ENCODE peak calls at places on chromosomes 7 and 10, in four cellular contexts. N is right lobe of liver, Z is SJSA1, T is mucosa of descending colon. D is an unnamed sample.

GRCh38 chr7:107201795-107202450 is 33.1 kb downstream of the HBP1 start:
- DNase-seq in N (no peak), Z (no peak), T (peak; percentile 55), D (no peak)

GRCh38 chr7:81819861-81820260 is 50.0 kb upstream of the HGF start:
- DNase-seq in N (no peak), Z (no peak), T (no peak), D (no peak)

GRCh38 chr7:6016653-6016966 is 7.5 kb downstream of the AIMP2 start:
- DNase-seq in N (peak; percentile 28), Z (no peak), T (no peak), D (no peak)

GRCh38 chr7:5596046-5596895 is 172.6 kb upstream of the TNRC18 start:
- DNase-seq in N (no peak), Z (peak; percentile 80), T (peak; percentile 64), D (peak; percentile 24)

GRCh38 chr10:110206988-110207804 is at the start of gene MXI1:
- DNase-seq in N (peak; percentile 83), Z (peak; percentile 46), T (peak; percentile 87), D (no peak)

GRCh38 chr10:50063100-50063499 is 4.7 kb upstream of the WASHC2A start:
- DNase-seq in N (no peak), Z (no peak), T (no peak), D (no peak)

GRCh38 chr10:71453186-71453585 is 56.5 kb downstream of the CDH23 start:
- DNase-seq in N (no peak), Z (no peak), T (no peak), D (no peak)

GRCh38 chr10:62594093-62594520 is 210.4 kb upstream of the ADO start:
- DNase-seq in N (peak; percentile 66), Z (peak; percentile 65), T (peak; percentile 77), D (peak; percentile 16)

GRCh38 chr7:56081626-56082340 is 11.0 kb downstream of the PHKG1 start:
- DNase-seq in N (no peak), Z (no peak), T (no peak), D (no peak)

GRCh38 chr7:93757421-93757820 is 133.1 kb downstream of the TFPI2 start:
- DNase-seq in N (no peak), Z (no peak), T (no peak), D (no peak)

GRCh38 chr7:22082553-22082885 is 136.8 kb upstream of the CDCA7L start:
- DNase-seq in N (no peak), Z (no peak), T (no peak), D (no peak)

GRCh38 chr7:11707606-11708193 is 124.3 kb downstream of the THSD7A start:
- DNase-seq in N (no peak), Z (peak; percentile 33), T (no peak), D (no peak)

GRCh38 chr7:95264225-95264927 is 60.0 kb downstream of the PON1 start:
- DNase-seq in N (no peak), Z (peak; percentile 5), T (no peak), D (no peak)

GRCh38 chr10:120371856-120372255 is 85.2 kb upstream of the PLPP4 start:
- DNase-seq in N (no peak), Z (no peak), T (no peak), D (no peak)

GRCh38 chr10:8211631-8212030 is 157.1 kb downstream of the GATA3 start:
- DNase-seq in N (no peak), Z (no peak), T (no peak), D (no peak)

GRCh38 chr7:5394264-5395105 is 29.1 kb downstream of the TNRC18 start:
- DNase-seq in N (no peak), Z (no peak), T (no peak), D (no peak)

GRCh38 chr10:105150486-105150885 is 509.4 kb downstream of the SORCS3 start:
- DNase-seq in N (no peak), Z (no peak), T (no peak), D (no peak)

GRCh38 chr7:99314504-99314903 is 11.2 kb upstream of the ARPC1A start:
- DNase-seq in N (no peak), Z (no peak), T (peak; percentile 83), D (no peak)

GRCh38 chr7:152674860-152675760 is 831 bp downstream of the XRCC2 start:
- DNase-seq in N (peak; percentile 38), Z (peak; percentile 60), T (no peak), D (no peak)

GRCh38 chr10:116713846-116714245 is 28.5 kb downstream of the HSPA12A start:
- DNase-seq in N (no peak), Z (no peak), T (no peak), D (no peak)

GRCh38 chr7:50664461-50664922 is 99.3 kb upstream of the DDC start:
- DNase-seq in N (no peak), Z (no peak), T (no peak), D (no peak)

GRCh38 chr7:70807650-70808049 is 324.3 kb upstream of the GALNT17 start:
- DNase-seq in N (no peak), Z (no peak), T (no peak), D (no peak)

GRCh38 chr7:50657912-50658311 is 92.7 kb upstream of the DDC start:
- DNase-seq in N (no peak), Z (no peak), T (no peak), D (no peak)

GRCh38 chr10:80137031-80137712 is 4.6 kb downstream of the PLAC9 start:
- DNase-seq in N (no peak), Z (no peak), T (no peak), D (no peak)

GRCh38 chr7:80133361-80134104 is 1.1 kb upstream of the GNAI1 start:
- DNase-seq in N (no peak), Z (no peak), T (no peak), D (no peak)

GRCh38 chr7:151491859-151492258 is 27.8 kb downstream of the RHEB start:
- DNase-seq in N (no peak), Z (peak; percentile 73), T (no peak), D (no peak)

GRCh38 chr7:157764193-157764592 is 427.4 kb downstream of the DNAJB6 start:
- DNase-seq in N (no peak), Z (no peak), T (no peak), D (no peak)

GRCh38 chr7:157764946-157765537 is 428.2 kb downstream of the DNAJB6 start:
- DNase-seq in N (no peak), Z (no peak), T (no peak), D (no peak)

GRCh38 chr7:157768198-157768597 is 431.4 kb downstream of the DNAJB6 start:
- DNase-seq in N (no peak), Z (no peak), T (no peak), D (no peak)

GRCh38 chr7:157767466-157767865 is 430.7 kb downstream of the DNAJB6 start:
- DNase-seq in N (no peak), Z (no peak), T (no peak), D (no peak)

DNA sequence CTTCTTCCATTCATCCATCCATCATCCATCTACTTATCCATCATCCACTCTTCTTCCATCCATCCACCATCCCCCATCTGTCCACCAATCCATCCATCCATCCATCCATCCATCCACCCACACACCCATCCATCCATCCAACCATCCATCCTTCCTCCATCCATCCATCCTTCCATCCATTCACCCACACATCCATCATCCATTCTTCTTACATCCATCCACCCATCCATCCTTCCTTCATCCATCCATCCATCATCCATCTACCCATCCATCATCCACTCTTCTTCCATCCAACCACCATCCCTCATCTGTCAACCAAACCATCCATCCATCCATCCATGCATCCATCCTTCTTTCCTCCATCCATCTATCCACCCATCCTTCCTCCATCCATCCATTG is 429.3 kb downstream of the DNAJB6 start:
- DNase-seq in N (no peak), Z (no peak), T (no peak), D (no peak)
- H3K9me3 ChIP-seq in N (no peaks in the 10 kb centered on the region), Z (peaks cover 14% of the 10 kb centered on the region), T (peaks cover 9% of the 10 kb centered on the region), D (no peaks in the 10 kb centered on the region)

DNA sequence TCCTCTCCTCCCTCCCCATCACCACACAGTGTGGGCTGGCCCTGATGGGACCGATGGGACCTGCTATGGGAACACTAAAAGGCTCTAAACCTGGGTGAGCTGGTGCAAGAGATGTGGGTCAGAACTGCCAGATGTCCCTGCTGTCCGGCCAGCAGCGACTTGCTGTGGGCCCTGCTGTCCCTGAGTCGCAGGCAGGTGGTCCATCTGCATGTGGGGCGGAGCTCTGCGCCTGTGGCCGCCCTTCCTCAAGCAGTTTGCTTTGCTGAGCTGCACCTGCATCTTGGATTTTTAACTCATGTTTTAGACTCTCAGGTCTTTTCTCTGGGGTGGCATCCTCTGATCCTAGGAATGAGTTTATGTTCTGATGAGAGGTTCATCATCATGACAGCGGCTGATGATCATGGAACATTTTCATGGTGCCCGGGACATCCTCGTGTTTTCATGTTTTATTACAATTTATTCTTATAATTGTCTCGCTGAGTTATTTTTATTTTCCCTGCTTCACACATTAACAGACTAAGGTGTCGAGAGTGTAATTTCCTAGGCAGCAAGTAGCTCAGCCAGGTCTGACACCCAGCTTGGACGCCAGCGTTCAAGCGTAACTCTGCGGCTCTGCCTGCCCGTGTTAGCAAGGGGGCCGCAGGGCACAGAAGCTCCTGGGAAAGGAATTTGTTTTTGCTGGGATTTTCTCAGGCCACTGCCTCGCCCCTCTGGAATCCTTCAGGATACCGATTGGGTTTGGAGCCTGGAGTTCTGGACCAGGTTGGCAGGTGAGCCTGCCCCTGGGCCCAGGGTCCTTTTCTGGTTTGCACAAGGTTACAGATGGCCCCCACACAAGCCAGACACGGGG is 615.2 kb upstream of the FOXK1 start:
- DNase-seq in N (no peak), Z (no peak), T (no peak), D (no peak)
- H3K9me3 ChIP-seq in N (no peaks in the 10 kb centered on the region), Z (no peaks in the 10 kb centered on the region), T (no peaks in the 10 kb centered on the region), D (no peaks in the 10 kb centered on the region)

GRCh38 chr7:30837581-30837980 is 66.4 kb downstream of the MINDY4 start:
- DNase-seq in N (no peak), Z (no peak), T (no peak), D (no peak)

GRCh38 chr7:30838008-30838407 is 66.8 kb downstream of the MINDY4 start:
- DNase-seq in N (no peak), Z (no peak), T (no peak), D (no peak)

GRCh38 chr7:30836991-30837390 is 65.8 kb downstream of the MINDY4 start:
- DNase-seq in N (no peak), Z (no peak), T (no peak), D (no peak)

GRCh38 chr7:30831936-30832335 is 60.7 kb downstream of the MINDY4 start:
- DNase-seq in N (no peak), Z (no peak), T (no peak), D (no peak)

GRCh38 chr7:30835396-30835915 is 64.2 kb downstream of the MINDY4 start:
- DNase-seq in N (no peak), Z (no peak), T (no peak), D (no peak)
- H3K9me3 ChIP-seq in N (no peaks in the 10 kb centered on the region), Z (peaks cover 4% of the 10 kb centered on the region), T (peaks cover 13% of the 10 kb centered on the region), D (peaks cover 2% of the 10 kb centered on the region)

GRCh38 chr7:9785211-9785610 is 1188.5 kb upstream of the PHF14 start:
- DNase-seq in N (no peak), Z (no peak), T (no peak), D (no peak)
- H3K9me3 ChIP-seq in N (no peaks in the 10 kb centered on the region), Z (no peaks in the 10 kb centered on the region), T (peaks cover 38% of the 10 kb centered on the region), D (no peaks in the 10 kb centered on the region)

DNA sequence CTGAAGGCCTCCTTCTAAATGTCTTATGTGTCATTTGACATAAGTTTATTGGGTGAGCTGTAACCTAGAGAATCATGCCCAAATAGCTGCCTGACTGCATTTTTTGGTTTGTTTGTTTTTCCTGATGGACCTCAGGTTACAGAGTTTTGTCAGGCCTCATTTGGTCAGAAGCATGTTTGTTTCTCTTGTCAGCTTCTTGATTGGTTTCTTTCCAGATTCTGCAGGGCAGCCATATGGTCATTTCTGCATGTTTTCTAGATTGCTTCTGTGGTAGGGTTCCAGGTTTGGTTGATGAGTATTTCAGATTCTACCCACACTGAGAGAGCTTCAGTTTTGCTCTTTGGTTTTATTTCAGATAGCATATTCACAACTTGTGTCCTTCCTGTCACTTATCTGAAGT is 28.0 kb downstream of the GLCCI1 start:
- DNase-seq in N (no peak), Z (no peak), T (no peak), D (no peak)
- H3K9me3 ChIP-seq in N (no peaks in the 10 kb centered on the region), Z (no peaks in the 10 kb centered on the region), T (peaks cover 13% of the 10 kb centered on the region), D (no peaks in the 10 kb centered on the region)

GRCh38 chr10:131785121-131785460 is 115.7 kb upstream of the PPP2R2D start:
- DNase-seq in N (no peak), Z (no peak), T (no peak), D (no peak)
- H3K9me3 ChIP-seq in N (no peaks in the 10 kb centered on the region), Z (peaks cover 2% of the 10 kb centered on the region), T (no peaks in the 10 kb centered on the region), D (no peaks in the 10 kb centered on the region)